ENCODE peak calls at places on chromosomes 3 and 15, in five cellular contexts. L, R, H, N and Q are unnamed samples.
A peak's percentile ranks its signal among the peaks of the same experiment; 100 is the strongest.

GRCh38 chr3:184737063-184737462 is 25.2 kb upstream of the MAGEF1 start:
- DNase-seq in L (peak; percentile 5), R (no peak), H (peak; percentile 6), N (no peak), Q (peak; percentile 36)

GRCh38 chr3:57007513-57008415 is 52.7 kb upstream of the SPATA12 start:
- DNase-seq in L (peak; percentile 56), R (peak; percentile 21), H (no peak), N (no peak), Q (no peak)

GRCh38 chr3:153221748-153222162 is 59.7 kb downstream of the RAP2B start:
- DNase-seq in L (peak; percentile 30), R (no peak), H (peak; percentile 87), N (no peak), Q (no peak)

GRCh38 chr3:197306374-197307086 is 8.1 kb upstream of the DLG1 start:
- DNase-seq in L (no peak), R (no peak), H (no peak), N (no peak), Q (no peak)

GRCh38 chr3:4793311-4793710 is 185.9 kb upstream of the BHLHE40 start:
- DNase-seq in L (no peak), R (no peak), H (no peak), N (no peak), Q (no peak)

GRCh38 chr3:20040476-20041196 is 390 bp downstream of the KAT2B start:
- DNase-seq in L (peak; percentile 75), R (peak; percentile 68), H (peak; percentile 74), N (peak; percentile 57), Q (peak; percentile 92)

GRCh38 chr3:29950232-29950631 is 656.2 kb upstream of the TGFBR2 start:
- DNase-seq in L (no peak), R (no peak), H (no peak), N (no peak), Q (no peak)

GRCh38 chr3:54274607-54275006 is 152.3 kb downstream of the CACNA2D3 start:
- DNase-seq in L (no peak), R (no peak), H (no peak), N (no peak), Q (no peak)

GRCh38 chr3:64353256-64353655 is 128.0 kb upstream of the PRICKLE2 start:
- DNase-seq in L (no peak), R (no peak), H (no peak), N (no peak), Q (no peak)

GRCh38 chr3:174153875-174154274 is 705.3 kb upstream of the NAALADL2 start:
- DNase-seq in L (no peak), R (no peak), H (no peak), N (no peak), Q (no peak)

GRCh38 chr15:78072080-78072892 is 5.2 kb downstream of the TBC1D2B start:
- DNase-seq in L (no peak), R (no peak), H (no peak), N (no peak), Q (no peak)

GRCh38 chr15:71715914-71716313 is 94.4 kb upstream of the NR2E3 start:
- DNase-seq in L (no peak), R (no peak), H (no peak), N (no peak), Q (no peak)

GRCh38 chr3:129577925-129578742 is 28.3 kb downstream of the PLXND1 start:
- DNase-seq in L (no peak), R (no peak), H (no peak), N (no peak), Q (no peak)

GRCh38 chr3:175655366-175655765 is 796.2 kb downstream of the NAALADL2 start:
- DNase-seq in L (no peak), R (no peak), H (no peak), N (no peak), Q (no peak)

GRCh38 chr15:86892774-86893449 is 813.2 kb downstream of the AGBL1 start:
- DNase-seq in L (no peak), R (no peak), H (no peak), N (no peak), Q (no peak)

GRCh38 chr3:60708191-60708975 is 542.9 kb downstream of the FHIT start:
- DNase-seq in L (no peak), R (no peak), H (no peak), N (no peak), Q (no peak)

GRCh38 chr3:46970391-46971091 is 6.0 kb downstream of the CCDC12 start:
- DNase-seq in L (peak; percentile 40), R (no peak), H (no peak), N (no peak), Q (no peak)

GRCh38 chr15:70241561-70242320 is 144.0 kb upstream of the TLE3 start:
- DNase-seq in L (no peak), R (no peak), H (peak; percentile 60), N (no peak), Q (no peak)

GRCh38 chr3:53531749-53532148 is 37.3 kb downstream of the CACNA1D start:
- DNase-seq in L (no peak), R (no peak), H (no peak), N (no peak), Q (no peak)

GRCh38 chr15:20349774-20350498 is 191.7 kb downstream of the GOLGA6L6 start:
- DNase-seq in L (peak; percentile 25), R (no peak), H (peak; percentile 80), N (no peak), Q (peak; percentile 99)

GRCh38 chr15:68427366-68427765 is 4.6 kb downstream of the ITGA11 start:
- DNase-seq in L (no peak), R (no peak), H (peak; percentile 25), N (no peak), Q (no peak)

GRCh38 chr15:30992073-30992363 is 590 bp upstream of the MTMR10 start:
- DNase-seq in L (no peak), R (no peak), H (no peak), N (no peak), Q (no peak)

GRCh38 chr3:82977871-82978270 is 1216.4 kb upstream of the GBE1 start:
- DNase-seq in L (no peak), R (no peak), H (no peak), N (no peak), Q (no peak)

GRCh38 chr15:95935852-95936251 is 394.6 kb upstream of the NR2F2 start:
- DNase-seq in L (no peak), R (no peak), H (no peak), N (no peak), Q (no peak)

GRCh38 chr3:104438761-104439160 is 927.9 kb upstream of the ALCAM start:
- DNase-seq in L (no peak), R (no peak), H (no peak), N (no peak), Q (no peak)

GRCh38 chr3:148082881-148083280 is 614.8 kb upstream of the AGTR1 start:
- DNase-seq in L (no peak), R (no peak), H (no peak), N (no peak), Q (no peak)

GRCh38 chr3:132549169-132549568 is 47.9 kb upstream of the ACKR4 start:
- DNase-seq in L (no peak), R (no peak), H (no peak), N (no peak), Q (no peak)

GRCh38 chr3:50562866-50563265 is 4.7 kb downstream of the C3orf18 start:
- DNase-seq in L (no peak), R (no peak), H (no peak), N (no peak), Q (no peak)

GRCh38 chr3:50639055-50639494 is 22.1 kb downstream of the MAPKAPK3 start:
- DNase-seq in L (peak; percentile 31), R (no peak), H (no peak), N (no peak), Q (no peak)

GRCh38 chr3:197293605-197294237 is 4.7 kb downstream of the DLG1 start:
- DNase-seq in L (no peak), R (no peak), H (no peak), N (no peak), Q (no peak)

GRCh38 chr15:101242160-101242998 is 9.5 kb downstream of the CHSY1 start:
- DNase-seq in L (no peak), R (no peak), H (peak; percentile 32), N (no peak), Q (no peak)

GRCh38 chr3:23637339-23637738 is 168.4 kb upstream of the UBE2E1 start:
- DNase-seq in L (no peak), R (no peak), H (no peak), N (no peak), Q (no peak)

GRCh38 chr3:43644443-43644842 is 22.6 kb upstream of the ANO10 start:
- DNase-seq in L (no peak), R (no peak), H (no peak), N (no peak), Q (no peak)

GRCh38 chr3:183262979-183263378 is 9.9 kb downstream of the B3GNT5 start:
- DNase-seq in L (no peak), R (no peak), H (no peak), N (no peak), Q (no peak)

GRCh38 chr3:1190576-1190975 is 97.8 kb downstream of the CNTN6 start:
- DNase-seq in L (no peak), R (no peak), H (no peak), N (no peak), Q (no peak)

GRCh38 chr3:157113832-157114505 is 46.0 kb downstream of the CCNL1 start:
- DNase-seq in L (no peak), R (no peak), H (no peak), N (no peak), Q (no peak)
- TF ChIP-seq CTCF in L (no peak), R (no peak), H (no peak), N (peak; percentile 38), Q (peak; percentile 15)

GRCh38 chr3:44913868-44914468 is 39.6 kb downstream of the TGM4 start:
- DNase-seq in L (peak; percentile 75), R (peak; percentile 18), H (no peak), N (peak; percentile 70), Q (no peak)

GRCh38 chr3:44918087-44918486 is 43.7 kb downstream of the TGM4 start:
- DNase-seq in L (no peak), R (no peak), H (no peak), N (no peak), Q (no peak)

GRCh38 chr3:44914936-44915335 is 40.5 kb downstream of the TGM4 start:
- DNase-seq in L (no peak), R (no peak), H (no peak), N (no peak), Q (no peak)

GRCh38 chr3:44918581-44918980 is 44.2 kb downstream of the TGM4 start:
- DNase-seq in L (no peak), R (no peak), H (no peak), N (no peak), Q (no peak)

GRCh38 chr3:44915702-44916438 is 41.5 kb downstream of the TGM4 start:
- DNase-seq in L (no peak), R (no peak), H (no peak), N (no peak), Q (no peak)
- TF ChIP-seq CTCF in L (no peak), R (no peak), H (no peak), N (no peak), Q (no peak)

GRCh38 chr15:29938701-29939340 is 116.6 kb upstream of the TJP1 start:
- DNase-seq in L (no peak), R (no peak), H (no peak), N (no peak), Q (no peak)
- TF ChIP-seq CTCF in L (no peak), R (peak; percentile 13), H (peak; percentile 74), N (no peak), Q (peak; percentile 66)

DNA sequence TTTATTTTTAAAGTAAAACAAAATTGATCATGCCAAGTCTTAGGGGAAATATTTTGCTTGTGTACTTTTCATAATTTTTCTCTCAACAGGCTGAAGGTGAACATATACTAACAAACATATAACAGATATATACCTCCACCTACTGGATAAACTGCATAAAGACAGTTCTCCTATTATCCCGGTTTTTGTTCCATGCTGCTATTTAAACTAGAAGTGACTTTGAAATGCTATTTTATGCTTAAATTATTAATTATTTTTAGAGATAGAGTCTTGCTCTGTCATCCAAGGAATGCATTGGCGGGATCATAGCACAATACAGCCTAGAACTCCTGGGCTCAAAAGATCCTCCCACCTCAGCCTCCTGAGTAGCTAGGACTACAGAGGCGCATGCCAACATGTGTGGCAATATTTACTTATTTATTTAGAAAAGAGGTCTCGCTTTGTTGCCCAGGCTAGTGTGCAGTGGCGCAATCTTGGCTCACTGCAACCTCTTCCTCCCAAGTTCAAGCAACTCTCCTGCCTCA is 49.8 kb downstream of the ST3GAL6 start:
- DNase-seq in L (peak; percentile 53), R (peak; percentile 45), H (no peak), N (no peak), Q (no peak)
- TF ChIP-seq CTCF in L (peak; percentile 60), R (peak; percentile 76), H (peak; percentile 80), N (peak; percentile 86), Q (peak; percentile 92)